ENCODE peak calls at places on chromosomes 16 and 17, in ten cellular contexts. E is psoas muscle, R is fibroblast of lung, Z is HFFc6, N is PC-3, J is HFF-Myc, T is astrocyte of the cerebellum, D is choroid plexus epithelial cell, Y is adrenal gland, O is colonic mucosa. M is an unnamed sample.

GRCh38 chr16:55510185-55510805 is 1.4 kb downstream of the LPCAT2 start:
- DNase-seq in E (no peak), R (no peak), Z (no peak), N (no peak), J (no peak), T (no peak), D (no peak), Y (no peak), O (no peak), M (no peak)

GRCh38 chr16:85243312-85243711 is 131.0 kb upstream of the CIBAR2 start:
- DNase-seq in E (no peak), R (no peak), Z (no peak), N (no peak), J (no peak), T (no peak), D (no peak), Y (no peak), O (no peak), M (no peak)

GRCh38 chr16:7513429-7513828 is 180.8 kb downstream of the RBFOX1 start:
- DNase-seq in E (no peak), R (no peak), Z (no peak), N (no peak), J (no peak), T (no peak), D (no peak), Y (no peak), O (no peak), M (no peak)

GRCh38 chr17:47862621-47863440 is 11.9 kb upstream of the SP6 start:
- DNase-seq in E (no peak), R (peak), Z (peak), N (peak), J (peak), T (no peak), D (peak), Y (no peak), O (no peak), M (peak)

GRCh38 chr16:89921131-89921698 is 1.9 kb upstream of the TUBB3 start:
- DNase-seq in E (no peak), R (no peak), Z (no peak), N (no peak), J (no peak), T (no peak), D (no peak), Y (peak), O (no peak), M (no peak)

GRCh38 chr16:35391328-35391727 is 1931.9 kb downstream of the TP53TG3F start:
- DNase-seq in E (no peak), R (peak), Z (peak), N (peak), J (peak), T (no peak), D (peak), Y (peak), O (no peak), M (peak)

GRCh38 chr17:51672058-51672457 is 411.7 kb downstream of the UTP18 start:
- DNase-seq in E (no peak), R (no peak), Z (no peak), N (peak), J (no peak), T (no peak), D (no peak), Y (no peak), O (no peak), M (no peak)

GRCh38 chr17:55672585-55673501 is 49.8 kb downstream of the TMEM100 start:
- DNase-seq in E (peak), R (peak), Z (no peak), N (no peak), J (no peak), T (no peak), D (no peak), Y (no peak), O (no peak), M (peak)

GRCh38 chr17:2704890-2705248 is 6.7 kb downstream of the CLUH start:
- DNase-seq in E (peak), R (no peak), Z (no peak), N (no peak), J (no peak), T (no peak), D (no peak), Y (peak), O (no peak), M (no peak)

GRCh38 chr16:70689970-70690905 is 4.4 kb upstream of the MTSS2 start:
- DNase-seq in E (peak), R (no peak), Z (no peak), N (no peak), J (no peak), T (no peak), D (no peak), Y (no peak), O (peak), M (no peak)

GRCh38 chr17:29615492-29616299 is 7.0 kb downstream of the CORO6 start:
- DNase-seq in E (peak), R (peak), Z (peak), N (peak), J (no peak), T (no peak), D (peak), Y (peak), O (peak), M (peak)

GRCh38 chr16:54934536-54935410 is 4.1 kb downstream of the IRX5 start:
- DNase-seq in E (peak), R (peak), Z (no peak), N (no peak), J (no peak), T (no peak), D (no peak), Y (no peak), O (no peak), M (peak)

GRCh38 chr17:57459286-57459915 is 203.1 kb downstream of the MSI2 start:
- DNase-seq in E (no peak), R (peak), Z (peak), N (peak), J (no peak), T (no peak), D (peak), Y (no peak), O (no peak), M (no peak)

GRCh38 chr16:89861648-89862047 is 11.7 kb upstream of the TCF25 start:
- DNase-seq in E (no peak), R (no peak), Z (no peak), N (no peak), J (no peak), T (no peak), D (no peak), Y (no peak), O (no peak), M (no peak)

GRCh38 chr17:13635951-13636350 is 34.2 kb upstream of the HS3ST3A1 start:
- DNase-seq in E (no peak), R (peak), Z (no peak), N (peak), J (no peak), T (peak), D (no peak), Y (no peak), O (no peak), M (no peak)

GRCh38 chr17:63826468-63827001 is 696 bp upstream of the PSMC5 start:
- DNase-seq in E (no peak), R (peak), Z (peak), N (peak), J (no peak), T (no peak), D (peak), Y (peak), O (no peak), M (peak)

GRCh38 chr17:44636562-44636961 is 19.7 kb upstream of the MEIOC start:
- DNase-seq in E (no peak), R (peak), Z (peak), N (peak), J (peak), T (peak), D (peak), Y (no peak), O (no peak), M (peak)

GRCh38 chr16:47965439-47965838 is 190.4 kb downstream of the ABCC12 start:
- DNase-seq in E (no peak), R (peak), Z (peak), N (no peak), J (no peak), T (no peak), D (peak), Y (no peak), O (no peak), M (peak)

GRCh38 chr16:3774156-3774767 is 56.9 kb upstream of the TRAP1 start:
- DNase-seq in E (no peak), R (peak), Z (peak), N (no peak), J (peak), T (no peak), D (peak), Y (peak), O (no peak), M (peak)

GRCh38 chr17:50843150-50843905 is 7.9 kb downstream of the WFIKKN2 start:
- DNase-seq in E (no peak), R (no peak), Z (no peak), N (no peak), J (no peak), T (no peak), D (no peak), Y (no peak), O (no peak), M (no peak)

GRCh38 chr17:81471804-81472456 is 40.7 kb downstream of the ACTG1 start:
- DNase-seq in E (peak), R (peak), Z (peak), N (no peak), J (peak), T (peak), D (peak), Y (peak), O (peak), M (peak)

GRCh38 chr17:80720624-80721577 is 176.3 kb downstream of the RPTOR start:
- DNase-seq in E (no peak), R (peak), Z (no peak), N (peak), J (no peak), T (no peak), D (peak), Y (no peak), O (no peak), M (no peak)

GRCh38 chr16:73713817-73714495 is 582.7 kb upstream of the PSMD7 start:
- DNase-seq in E (no peak), R (no peak), Z (peak), N (peak), J (no peak), T (no peak), D (peak), Y (peak), O (peak), M (no peak)

GRCh38 chr17:44218344-44219125 is 940 bp downstream of the UBTF start:
- DNase-seq in E (peak), R (peak), Z (peak), N (peak), J (no peak), T (peak), D (peak), Y (peak), O (peak), M (peak)

GRCh38 chr16:89314357-89314756 is 96.9 kb downstream of the ZNF778 start:
- DNase-seq in E (no peak), R (no peak), Z (no peak), N (no peak), J (no peak), T (no peak), D (no peak), Y (no peak), O (no peak), M (no peak)

GRCh38 chr16:745739-746138 is 4.9 kb upstream of the CIAO3 start:
- DNase-seq in E (no peak), R (no peak), Z (no peak), N (no peak), J (no peak), T (no peak), D (no peak), Y (no peak), O (no peak), M (no peak)

GRCh38 chr17:19771971-19772630 is 24.0 kb upstream of the ALDH3A1 start:
- DNase-seq in E (no peak), R (no peak), Z (no peak), N (no peak), J (no peak), T (no peak), D (no peak), Y (no peak), O (no peak), M (no peak)

GRCh38 chr16:30956601-30957455 is 726 bp upstream of the SETD1A start:
- DNase-seq in E (peak), R (peak), Z (peak), N (peak), J (peak), T (peak), D (peak), Y (peak), O (peak), M (peak)
- TF ChIP-seq CTCF in E (peak), R (no peak), Z (peak), N (no peak), J (peak), T (peak), D (peak), Y (peak), O (no peak), M (peak)

GRCh38 chr17:7215136-7215638 is 4.4 kb downstream of the DLG4 start:
- DNase-seq in E (no peak), R (no peak), Z (no peak), N (peak), J (no peak), T (no peak), D (no peak), Y (no peak), O (no peak), M (no peak)
- TF ChIP-seq CTCF in E (no peak), R (no peak), Z (no peak), N (no peak), J (no peak), T (no peak), D (no peak), Y (no peak), O (no peak), M (no peak)

GRCh38 chr17:64984776-64985521 is 65.7 kb upstream of the LRRC37A3 start:
- DNase-seq in E (no peak), R (peak), Z (peak), N (peak), J (no peak), T (no peak), D (no peak), Y (peak), O (no peak), M (peak)
- TF ChIP-seq CTCF in E (no peak), R (no peak), Z (no peak), N (no peak), J (no peak), T (no peak), D (no peak), Y (no peak), O (no peak), M (no peak)

GRCh38 chr17:75518983-75519540 is 2.7 kb downstream of the TSEN54 start:
- DNase-seq in E (no peak), R (no peak), Z (no peak), N (no peak), J (no peak), T (no peak), D (no peak), Y (no peak), O (no peak), M (no peak)
- TF ChIP-seq CTCF in E (no peak), R (no peak), Z (no peak), N (no peak), J (no peak), T (no peak), D (no peak), Y (no peak), O (no peak), M (no peak)

GRCh38 chr17:43169561-43170139 is 1.4 kb upstream of the NBR1 start:
- DNase-seq in E (peak), R (peak), Z (peak), N (peak), J (no peak), T (no peak), D (peak), Y (peak), O (peak), M (peak)

GRCh38 chr17:43175213-43176118 is 4.5 kb downstream of the NBR1 start:
- DNase-seq in E (no peak), R (peak), Z (peak), N (peak), J (peak), T (peak), D (peak), Y (no peak), O (no peak), M (peak)

GRCh38 chr17:43170766-43171681 is at the start of gene NBR1:
- DNase-seq in E (peak), R (peak), Z (peak), N (peak), J (peak), T (peak), D (peak), Y (peak), O (peak), M (peak)

GRCh38 chr17:43171761-43172487 is 910 bp downstream of the NBR1 start:
- DNase-seq in E (no peak), R (peak), Z (peak), N (peak), J (peak), T (peak), D (peak), Y (peak), O (peak), M (peak)

GRCh38 chr17:43170140-43170765 is 761 bp upstream of the NBR1 start:
- DNase-seq in E (peak), R (peak), Z (peak), N (peak), J (peak), T (peak), D (peak), Y (peak), O (peak), M (peak)
- TF ChIP-seq CTCF in E (no peak), R (no peak), Z (no peak), N (no peak), J (no peak), T (no peak), D (no peak), Y (no peak), O (no peak), M (no peak)

GRCh38 chr17:49610883-49611584 is 35.4 kb downstream of the NXPH3 start:
- DNase-seq in E (no peak), R (no peak), Z (no peak), N (no peak), J (no peak), T (no peak), D (no peak), Y (no peak), O (no peak), M (no peak)

GRCh38 chr17:49612721-49613120 is 37.0 kb downstream of the NXPH3 start:
- DNase-seq in E (no peak), R (no peak), Z (no peak), N (no peak), J (no peak), T (no peak), D (no peak), Y (no peak), O (no peak), M (no peak)

GRCh38 chr17:49618112-49618611 is 42.5 kb downstream of the NXPH3 start:
- DNase-seq in E (no peak), R (peak), Z (no peak), N (no peak), J (no peak), T (peak), D (peak), Y (no peak), O (no peak), M (no peak)

GRCh38 chr17:49616546-49617205 is 41.0 kb downstream of the NXPH3 start:
- DNase-seq in E (peak), R (peak), Z (no peak), N (no peak), J (no peak), T (peak), D (peak), Y (peak), O (peak), M (no peak)

GRCh38 chr17:49616086-49616485 is 40.4 kb downstream of the NXPH3 start:
- DNase-seq in E (no peak), R (no peak), Z (no peak), N (peak), J (no peak), T (no peak), D (peak), Y (no peak), O (no peak), M (no peak)
- TF ChIP-seq CTCF in E (no peak), R (peak), Z (peak), N (peak), J (no peak), T (peak), D (peak), Y (peak), O (no peak), M (peak)

M was measured in foreskin fibroblast.